ENCODE peak calls at places on chromosomes 6 and 20, in eight cellular contexts. One of them, this sample, is unnamed.

GRCh38 chr6:37974943-37975342 is 155.4 kb downstream of the ZFAND3 start:
- DNase-seq in WTC11: no peak
- DNase-seq in neural progenitor cell: no peak
- DNase-seq in cardiac muscle cell: no peak
- DNase-seq in bronchial epithelial cell: no peak
- DNase-seq in brain microvascular endothelial cell: no peak
- DNase-seq in progenitor cell of endocrine pancreas: no peak
- DNase-seq in psoas muscle: no peak
- DNase-seq in this sample: no peak

GRCh38 chr6:137362878-137363804 is 131.1 kb downstream of the OLIG3 start:
- DNase-seq in cardiac muscle cell: no peak
- DNase-seq in brain microvascular endothelial cell: no peak
- DNase-seq in WTC11: no peak
- DNase-seq in psoas muscle: no peak
- DNase-seq in bronchial epithelial cell: no peak
- DNase-seq in progenitor cell of endocrine pancreas: no peak
- DNase-seq in neural progenitor cell: no peak
- DNase-seq in this sample: no peak

GRCh38 chr6:2579241-2579761 is 171.4 kb downstream of the MYLK4 start:
- DNase-seq in neural progenitor cell: no peak
- DNase-seq in bronchial epithelial cell: peak
- DNase-seq in brain microvascular endothelial cell: peak
- DNase-seq in psoas muscle: no peak
- DNase-seq in WTC11: no peak
- DNase-seq in progenitor cell of endocrine pancreas: no peak
- DNase-seq in cardiac muscle cell: peak
- DNase-seq in this sample: no peak

GRCh38 chr6:113496157-113496556 is 361.0 kb upstream of the MARCKS start:
- DNase-seq in brain microvascular endothelial cell: peak
- DNase-seq in progenitor cell of endocrine pancreas: no peak
- DNase-seq in WTC11: no peak
- DNase-seq in bronchial epithelial cell: no peak
- DNase-seq in cardiac muscle cell: peak
- DNase-seq in psoas muscle: no peak
- DNase-seq in neural progenitor cell: no peak
- DNase-seq in this sample: no peak

GRCh38 chr20:36399147-36399968 is 93.2 kb downstream of the DLGAP4 start:
- DNase-seq in WTC11: peak
- DNase-seq in cardiac muscle cell: peak
- DNase-seq in psoas muscle: no peak
- DNase-seq in neural progenitor cell: peak
- DNase-seq in bronchial epithelial cell: peak
- DNase-seq in progenitor cell of endocrine pancreas: peak
- DNase-seq in brain microvascular endothelial cell: peak
- DNase-seq in this sample: peak

GRCh38 chr6:133724726-133725125 is 164.2 kb upstream of the TCF21 start:
- DNase-seq in cardiac muscle cell: peak
- DNase-seq in brain microvascular endothelial cell: peak
- DNase-seq in bronchial epithelial cell: no peak
- DNase-seq in neural progenitor cell: no peak
- DNase-seq in psoas muscle: no peak
- DNase-seq in progenitor cell of endocrine pancreas: no peak
- DNase-seq in WTC11: no peak
- DNase-seq in this sample: no peak

GRCh38 chr20:22652685-22653568 is 68.6 kb upstream of the FOXA2 start:
- DNase-seq in brain microvascular endothelial cell: no peak
- DNase-seq in progenitor cell of endocrine pancreas: no peak
- DNase-seq in WTC11: peak
- DNase-seq in neural progenitor cell: peak
- DNase-seq in cardiac muscle cell: no peak
- DNase-seq in psoas muscle: no peak
- DNase-seq in bronchial epithelial cell: no peak
- DNase-seq in this sample: no peak

GRCh38 chr20:6660441-6660840 is 107.0 kb upstream of the BMP2 start:
- DNase-seq in neural progenitor cell: no peak
- DNase-seq in WTC11: no peak
- DNase-seq in progenitor cell of endocrine pancreas: no peak
- DNase-seq in brain microvascular endothelial cell: no peak
- DNase-seq in psoas muscle: no peak
- DNase-seq in bronchial epithelial cell: peak
- DNase-seq in cardiac muscle cell: no peak
- DNase-seq in this sample: no peak

GRCh38 chr6:20404641-20405032 is 3.0 kb downstream of the E2F3 start:
- DNase-seq in psoas muscle: no peak
- DNase-seq in brain microvascular endothelial cell: peak
- DNase-seq in progenitor cell of endocrine pancreas: peak
- DNase-seq in WTC11: peak
- DNase-seq in neural progenitor cell: peak
- DNase-seq in cardiac muscle cell: peak
- DNase-seq in bronchial epithelial cell: peak
- DNase-seq in this sample: peak

GRCh38 chr20:45034436-45034835 is 66.5 kb downstream of the KCNS1 start:
- DNase-seq in cardiac muscle cell: no peak
- DNase-seq in brain microvascular endothelial cell: no peak
- DNase-seq in psoas muscle: no peak
- DNase-seq in WTC11: no peak
- DNase-seq in progenitor cell of endocrine pancreas: no peak
- DNase-seq in neural progenitor cell: no peak
- DNase-seq in bronchial epithelial cell: no peak
- DNase-seq in this sample: no peak

GRCh38 chr20:38894091-38894847 is 31.9 kb upstream of the FAM83D start:
- DNase-seq in bronchial epithelial cell: no peak
- DNase-seq in brain microvascular endothelial cell: no peak
- DNase-seq in progenitor cell of endocrine pancreas: no peak
- DNase-seq in psoas muscle: peak
- DNase-seq in WTC11: no peak
- DNase-seq in neural progenitor cell: no peak
- DNase-seq in cardiac muscle cell: peak
- DNase-seq in this sample: no peak

GRCh38 chr6:89199571-89199970 is 17.6 kb downstream of the GABRR1 start:
- DNase-seq in cardiac muscle cell: no peak
- DNase-seq in brain microvascular endothelial cell: no peak
- DNase-seq in psoas muscle: no peak
- DNase-seq in WTC11: no peak
- DNase-seq in progenitor cell of endocrine pancreas: no peak
- DNase-seq in bronchial epithelial cell: peak
- DNase-seq in neural progenitor cell: no peak
- DNase-seq in this sample: no peak

GRCh38 chr20:61353261-61353995 is 101.4 kb downstream of the CDH4 start:
- DNase-seq in neural progenitor cell: no peak
- DNase-seq in WTC11: no peak
- DNase-seq in progenitor cell of endocrine pancreas: no peak
- DNase-seq in bronchial epithelial cell: peak
- DNase-seq in brain microvascular endothelial cell: no peak
- DNase-seq in cardiac muscle cell: peak
- DNase-seq in psoas muscle: no peak
- DNase-seq in this sample: no peak

GRCh38 chr6:138226701-138227315 is 8.5 kb upstream of the PBOV1 start:
- DNase-seq in WTC11: no peak
- DNase-seq in bronchial epithelial cell: no peak
- DNase-seq in progenitor cell of endocrine pancreas: no peak
- DNase-seq in psoas muscle: no peak
- DNase-seq in neural progenitor cell: no peak
- DNase-seq in cardiac muscle cell: no peak
- DNase-seq in brain microvascular endothelial cell: no peak
- DNase-seq in this sample: no peak

GRCh38 chr20:12409501-12409900 is 491.8 kb downstream of the BTBD3 start:
- DNase-seq in cardiac muscle cell: no peak
- DNase-seq in bronchial epithelial cell: peak
- DNase-seq in WTC11: no peak
- DNase-seq in neural progenitor cell: no peak
- DNase-seq in brain microvascular endothelial cell: no peak
- DNase-seq in psoas muscle: no peak
- DNase-seq in progenitor cell of endocrine pancreas: no peak
- DNase-seq in this sample: no peak

GRCh38 chr6:37141291-37142046 is 28.5 kb upstream of the PIM1 start:
- DNase-seq in psoas muscle: no peak
- DNase-seq in cardiac muscle cell: peak
- DNase-seq in brain microvascular endothelial cell: peak
- DNase-seq in WTC11: peak
- DNase-seq in progenitor cell of endocrine pancreas: no peak
- DNase-seq in neural progenitor cell: peak
- DNase-seq in bronchial epithelial cell: no peak
- DNase-seq in this sample: no peak

GRCh38 chr20:21522479-21523397 is 8.9 kb upstream of the NKX2-2 start:
- DNase-seq in progenitor cell of endocrine pancreas: peak
- DNase-seq in psoas muscle: no peak
- DNase-seq in cardiac muscle cell: no peak
- DNase-seq in WTC11: peak
- DNase-seq in neural progenitor cell: peak
- DNase-seq in brain microvascular endothelial cell: no peak
- DNase-seq in bronchial epithelial cell: no peak
- DNase-seq in this sample: no peak

GRCh38 chr6:20402181-20403079 is 751 bp downstream of the E2F3 start:
- DNase-seq in progenitor cell of endocrine pancreas: peak
- DNase-seq in psoas muscle: peak
- DNase-seq in cardiac muscle cell: peak
- DNase-seq in neural progenitor cell: peak
- DNase-seq in brain microvascular endothelial cell: no peak
- DNase-seq in WTC11: peak
- DNase-seq in bronchial epithelial cell: peak
- DNase-seq in this sample: peak

GRCh38 chr6:74066168-74066871 is 370.3 kb downstream of the CD109 start:
- DNase-seq in bronchial epithelial cell: peak
- DNase-seq in brain microvascular endothelial cell: peak
- DNase-seq in psoas muscle: no peak
- DNase-seq in cardiac muscle cell: peak
- DNase-seq in neural progenitor cell: no peak
- DNase-seq in progenitor cell of endocrine pancreas: no peak
- DNase-seq in WTC11: no peak
- DNase-seq in this sample: no peak

GRCh38 chr20:44083220-44083933 is 103.6 kb downstream of the JPH2 start:
- DNase-seq in progenitor cell of endocrine pancreas: no peak
- DNase-seq in bronchial epithelial cell: peak
- DNase-seq in cardiac muscle cell: no peak
- DNase-seq in WTC11: no peak
- DNase-seq in neural progenitor cell: no peak
- DNase-seq in psoas muscle: peak
- DNase-seq in brain microvascular endothelial cell: no peak
- DNase-seq in this sample: no peak

GRCh38 chr6:37381579-37381978 is 27.8 kb downstream of the RNF8 start:
- DNase-seq in WTC11: peak
- DNase-seq in psoas muscle: no peak
- DNase-seq in brain microvascular endothelial cell: peak
- DNase-seq in neural progenitor cell: peak
- DNase-seq in progenitor cell of endocrine pancreas: peak
- DNase-seq in cardiac muscle cell: peak
- DNase-seq in bronchial epithelial cell: peak
- DNase-seq in this sample: peak

GRCh38 chr6:93337772-93338394 is 81.5 kb downstream of the EPHA7 start:
- DNase-seq in brain microvascular endothelial cell: no peak
- DNase-seq in neural progenitor cell: no peak
- DNase-seq in WTC11: no peak
- DNase-seq in psoas muscle: no peak
- DNase-seq in bronchial epithelial cell: no peak
- DNase-seq in cardiac muscle cell: no peak
- DNase-seq in progenitor cell of endocrine pancreas: no peak
- DNase-seq in this sample: no peak
- TF ChIP-seq CTCF in brain microvascular endothelial cell: no peak
- TF ChIP-seq CTCF in neural progenitor cell: no peak
- TF ChIP-seq CTCF in WTC11: no peak
- TF ChIP-seq CTCF in psoas muscle: no peak
- TF ChIP-seq CTCF in bronchial epithelial cell: no peak
- TF ChIP-seq CTCF in cardiac muscle cell: no peak
- TF ChIP-seq CTCF in progenitor cell of endocrine pancreas: no peak
- TF ChIP-seq CTCF in this sample: no peak

DNA sequence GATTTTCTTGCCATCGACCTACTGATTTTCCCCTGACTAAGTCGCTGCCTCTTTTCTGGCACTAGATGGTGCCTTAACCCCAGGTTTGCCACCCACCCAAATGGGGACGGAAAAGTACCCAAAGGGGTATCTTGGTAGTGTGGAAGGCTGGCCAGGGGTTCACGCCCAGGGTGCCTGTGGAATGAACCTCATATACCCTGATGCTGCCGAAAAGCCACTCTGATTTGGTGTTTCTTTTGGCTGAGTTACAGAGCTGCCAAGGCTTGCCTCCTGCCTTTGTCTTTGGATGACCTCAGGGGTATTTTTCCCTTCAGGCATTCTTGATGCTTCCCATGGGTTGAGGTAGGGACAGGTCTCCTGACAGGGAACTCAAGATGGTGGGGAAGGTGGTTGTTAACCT is 78.1 kb downstream of the MAP3K7 start:
- DNase-seq in progenitor cell of endocrine pancreas: no peak
- DNase-seq in brain microvascular endothelial cell: no peak
- DNase-seq in psoas muscle: no peak
- DNase-seq in bronchial epithelial cell: no peak
- DNase-seq in cardiac muscle cell: no peak
- DNase-seq in WTC11: peak
- DNase-seq in neural progenitor cell: peak
- DNase-seq in this sample: no peak
- TF ChIP-seq CTCF in progenitor cell of endocrine pancreas: peak
- TF ChIP-seq CTCF in brain microvascular endothelial cell: no peak
- TF ChIP-seq CTCF in psoas muscle: no peak
- TF ChIP-seq CTCF in bronchial epithelial cell: no peak
- TF ChIP-seq CTCF in cardiac muscle cell: no peak
- TF ChIP-seq CTCF in WTC11: no peak
- TF ChIP-seq CTCF in neural progenitor cell: peak
- TF ChIP-seq CTCF in this sample: peak

GRCh38 chr6:9611016-9611415 is 803.9 kb downstream of the TFAP2A start:
- DNase-seq in cardiac muscle cell: no peak
- DNase-seq in progenitor cell of endocrine pancreas: no peak
- DNase-seq in bronchial epithelial cell: no peak
- DNase-seq in brain microvascular endothelial cell: no peak
- DNase-seq in WTC11: no peak
- DNase-seq in psoas muscle: no peak
- DNase-seq in neural progenitor cell: no peak
- DNase-seq in this sample: no peak
- TF ChIP-seq CTCF in cardiac muscle cell: no peak
- TF ChIP-seq CTCF in progenitor cell of endocrine pancreas: no peak
- TF ChIP-seq CTCF in bronchial epithelial cell: no peak
- TF ChIP-seq CTCF in brain microvascular endothelial cell: no peak
- TF ChIP-seq CTCF in WTC11: no peak
- TF ChIP-seq CTCF in psoas muscle: no peak
- TF ChIP-seq CTCF in neural progenitor cell: no peak
- TF ChIP-seq CTCF in this sample: no peak

DNA sequence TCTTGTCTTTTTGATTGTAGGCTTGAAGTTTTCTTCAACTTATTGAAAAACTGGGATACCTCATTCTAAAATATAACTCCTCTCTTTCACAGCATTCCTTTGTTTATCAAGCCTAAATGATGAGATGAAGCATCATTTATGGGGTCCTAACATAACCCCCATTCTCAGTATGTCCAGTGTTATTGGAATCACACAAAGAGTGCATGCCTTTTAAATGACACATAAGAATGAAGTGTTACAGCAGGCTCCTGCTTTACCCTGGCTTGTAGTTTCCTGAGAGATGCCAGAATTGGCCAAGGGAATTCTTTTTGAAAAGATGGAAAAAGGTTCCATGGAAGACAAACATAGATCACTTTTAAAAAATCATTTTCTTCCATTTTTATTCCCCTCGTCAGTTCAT is 502.4 kb downstream of the BCKDHB start:
- DNase-seq in cardiac muscle cell: peak
- DNase-seq in brain microvascular endothelial cell: peak
- DNase-seq in progenitor cell of endocrine pancreas: no peak
- DNase-seq in bronchial epithelial cell: peak
- DNase-seq in psoas muscle: no peak
- DNase-seq in WTC11: no peak
- DNase-seq in neural progenitor cell: no peak
- DNase-seq in this sample: no peak
- TF ChIP-seq CTCF in cardiac muscle cell: no peak
- TF ChIP-seq CTCF in brain microvascular endothelial cell: no peak
- TF ChIP-seq CTCF in progenitor cell of endocrine pancreas: no peak
- TF ChIP-seq CTCF in bronchial epithelial cell: no peak
- TF ChIP-seq CTCF in psoas muscle: no peak
- TF ChIP-seq CTCF in WTC11: no peak
- TF ChIP-seq CTCF in neural progenitor cell: no peak
- TF ChIP-seq CTCF in this sample: no peak

This sample was measured in activated CD8-positive, alpha-beta T cell treated with anti-CD3 and anti-CD28 coated beads for 36 hours.